ENCODE peak calls at places on chromosomes 16 and 17, in four cellular contexts. D is A673; Y is CD4-positive, alpha-beta T cell; K is endothelial cell. U is an unnamed sample.

GRCh38 chr17:43952724-43953666 is 745 bp downstream of the PYY start:
- DNase-seq in K (peak; percentile 30), D (no peak), Y (no peak), U (no peak)

GRCh38 chr16:70665113-70665694 is 18.8 kb downstream of the IL34 start:
- DNase-seq in Y (no peak), D (no peak), K (no peak), U (no peak)

GRCh38 chr16:79542196-79542859 is 58.2 kb downstream of the MAF start:
- DNase-seq in D (no peak), Y (no peak), K (no peak), U (no peak)

GRCh38 chr17:55513885-55514590 is 2.8 kb upstream of the SMIM36 start:
- DNase-seq in Y (peak; percentile 50), D (peak; percentile 86), K (peak; percentile 77), U (peak; percentile 39)

GRCh38 chr16:47143677-47144558 is at the start of gene NETO2:
- DNase-seq in D (peak; percentile 73), Y (peak; percentile 29), K (peak; percentile 71), U (peak; percentile 43)

GRCh38 chr17:77924757-77925336 is 33.7 kb upstream of the TNRC6C start:
- DNase-seq in Y (no peak), K (no peak), D (peak; percentile 29), U (no peak)

GRCh38 chr16:35560637-35560984 is 2101.2 kb downstream of the TP53TG3F start:
- DNase-seq in Y (no peak), D (no peak), K (no peak), U (no peak)

GRCh38 chr16:35188288-35189155 is 1729.1 kb downstream of the TP53TG3F start:
- DNase-seq in K (no peak), Y (no peak), D (no peak), U (no peak)

GRCh38 chr16:54936979-54937672 is 6.5 kb downstream of the IRX5 start:
- DNase-seq in K (peak; percentile 71), D (no peak), Y (no peak), U (no peak)

GRCh38 chr17:81190591-81190990 is 24.6 kb upstream of the AATK start:
- DNase-seq in K (no peak), Y (no peak), D (no peak), U (no peak)

GRCh38 chr17:81188491-81188840 is 22.4 kb upstream of the AATK start:
- DNase-seq in D (no peak), K (no peak), Y (no peak), U (no peak)

GRCh38 chr17:81189016-81189415 is 23.0 kb upstream of the AATK start:
- DNase-seq in D (no peak), Y (no peak), K (no peak), U (no peak)

GRCh38 chr17:81191116-81191515 is 25.1 kb upstream of the AATK start:
- DNase-seq in D (no peak), Y (no peak), K (no peak), U (no peak)

GRCh38 chr17:81189670-81190530 is 23.9 kb upstream of the AATK start:
- DNase-seq in Y (no peak), D (no peak), K (peak; percentile 63), U (no peak)
- TF ChIP-seq CTCF in Y (no peak), D (peak; percentile 17), K (no peak), U (no peak)

DNA sequence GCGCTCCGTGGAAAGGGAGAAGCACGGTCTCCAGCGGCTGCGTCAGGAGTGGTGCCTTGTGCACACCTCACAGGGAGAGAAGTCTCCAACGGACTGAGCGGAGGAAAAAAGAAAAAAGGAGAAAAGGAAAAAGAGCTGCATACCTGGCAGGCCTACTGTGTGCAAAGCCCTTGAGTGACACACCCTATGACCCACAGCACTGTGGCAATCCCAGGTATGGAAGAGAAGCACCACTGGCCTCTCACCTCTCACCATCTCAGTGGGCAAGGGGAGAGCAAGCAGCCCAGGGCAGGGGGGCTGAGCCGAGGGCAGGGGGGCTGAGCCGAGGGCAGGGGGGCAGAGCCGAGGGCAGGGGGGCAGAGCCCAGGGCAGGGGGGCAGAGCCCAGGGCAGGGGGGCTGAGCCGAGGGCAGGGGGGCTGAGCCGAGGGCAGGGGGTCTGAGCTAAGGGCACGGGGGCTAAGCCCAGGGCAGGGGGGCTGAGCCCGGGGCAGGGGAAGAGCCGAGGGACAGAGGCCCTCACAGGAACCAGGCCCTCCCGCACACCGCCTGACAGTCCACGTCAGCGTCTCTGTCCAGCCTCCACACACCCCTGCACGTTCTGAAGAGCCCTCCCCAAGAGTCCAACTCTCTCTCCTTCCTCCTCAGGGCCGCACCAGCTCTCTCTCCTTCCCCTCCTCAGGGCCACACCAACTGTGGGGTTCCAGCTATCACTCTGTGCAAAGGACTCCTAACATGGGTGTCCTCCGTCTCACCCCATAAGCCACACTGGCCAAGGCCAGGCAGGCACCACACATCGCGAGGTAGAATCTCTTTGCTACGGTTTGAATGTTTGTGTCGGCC is 105.8 kb downstream of the ZNF778 start:
- DNase-seq in K (no peak), Y (no peak), D (no peak), U (no peak)
- TF ChIP-seq CTCF in K (no peak), Y (no peak), D (no peak), U (no peak)

GRCh38 chr16:2278272-2278608 is 10.3 kb upstream of the RNPS1 start:
- DNase-seq in Y (no peak), D (no peak), K (no peak), U (no peak)
- TF ChIP-seq CTCF in Y (no peak), D (peak; percentile 22), K (no peak), U (no peak)

DNA sequence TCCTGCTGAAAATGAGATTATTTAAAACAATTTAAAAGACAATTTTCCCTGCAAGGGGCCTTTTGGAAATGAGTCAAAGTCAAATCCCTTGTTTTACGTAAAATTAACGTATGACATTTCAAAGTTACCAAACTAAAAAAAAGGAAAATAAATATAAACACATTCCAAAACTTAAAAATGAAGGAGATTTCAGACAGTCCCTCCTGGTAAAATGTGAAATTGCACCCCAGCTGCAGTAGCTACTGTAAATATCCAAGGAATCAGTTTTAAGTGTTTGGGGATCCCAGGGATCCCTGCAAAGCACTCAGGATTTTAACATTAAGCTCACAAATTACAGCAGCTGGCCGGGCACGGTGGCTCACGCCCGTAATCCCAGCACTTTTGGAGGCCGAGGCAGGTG is 63.3 kb downstream of the NXN start:
- DNase-seq in Y (no peak), D (no peak), K (no peak), U (no peak)
- TF ChIP-seq CTCF in Y (no peak), D (no peak), K (peak; percentile 37), U (no peak)

GRCh38 chr16:85172465-85173071 is 60.3 kb upstream of the CIBAR2 start:
- DNase-seq in Y (no peak), D (peak; percentile 77), K (no peak), U (no peak)
- TF ChIP-seq CTCF in Y (no peak), D (peak; percentile 71), K (no peak), U (no peak)

GRCh38 chr17:67377727-67378443 is 804 bp downstream of the PITPNC1 start:
- DNase-seq in D (peak; percentile 75), K (peak; percentile 60), Y (peak; percentile 46), U (peak; percentile 55)
- TF ChIP-seq CTCF in D (no peak), K (no peak), Y (peak; percentile 19), U (no peak)

GRCh38 chr16:89334988-89335802 is 117.7 kb downstream of the ZNF778 start:
- DNase-seq in K (no peak), Y (no peak), D (no peak), U (no peak)
- TF ChIP-seq CTCF in K (no peak), Y (no peak), D (no peak), U (no peak)

DNA sequence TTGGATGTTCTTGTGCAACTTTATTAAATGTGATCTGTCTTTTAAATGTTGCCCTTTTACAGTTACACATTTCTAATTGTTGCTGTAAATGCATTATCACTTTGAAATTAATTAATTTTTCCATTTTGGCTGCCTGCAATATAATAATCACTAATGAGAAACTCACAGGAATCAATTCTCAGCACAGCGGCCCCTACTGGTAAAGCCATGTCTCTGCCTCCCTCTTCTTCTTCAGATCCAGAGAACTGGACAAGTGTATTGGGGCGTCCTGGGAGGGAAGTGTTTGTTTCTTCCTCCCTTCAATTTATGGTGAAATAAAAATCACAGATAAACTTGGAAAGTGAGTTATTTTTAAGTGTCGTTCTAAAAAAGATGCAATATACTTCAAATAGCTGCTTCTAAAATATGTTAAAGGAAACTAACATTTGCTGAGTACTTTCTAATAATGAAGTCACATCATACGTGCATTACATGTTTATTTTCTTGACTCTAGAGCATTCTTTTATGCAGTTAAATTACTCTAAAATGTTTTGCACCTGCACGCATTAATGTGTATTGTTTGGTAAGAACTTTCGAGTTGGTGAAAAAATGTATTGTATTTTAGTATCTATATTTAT is 338.0 kb downstream of the WWOX start:
- DNase-seq in K (peak; percentile 53), D (peak; percentile 26), Y (peak; percentile 12), U (no peak)
- TF ChIP-seq CTCF in K (peak; percentile 90), D (peak; percentile 85), Y (peak; percentile 86), U (peak; percentile 92)